ENCODE peak calls at places on chromosomes 7 and 10, in five cellular contexts. X is SK-N-SH, V is brain microvascular endothelial cell, A is epithelial cell of esophagus, E is amniotic stem cell. J is an unnamed sample.

GRCh38 chr10:33277135-33277536 is 57.3 kb downstream of the NRP1 start:
- DNase-seq in V (peak; percentile 65), X (peak; percentile 72), A (peak; percentile 49), E (no peak), J (no peak)

GRCh38 chr7:44277851-44278250 is 47.5 kb downstream of the CAMK2B start:
- DNase-seq in X (peak; percentile 72), E (no peak), V (no peak), A (no peak), J (peak; percentile 35)

GRCh38 chr10:3666525-3667302 is 118.3 kb downstream of the KLF6 start:
- DNase-seq in V (no peak), E (no peak), A (no peak), X (no peak), J (peak; percentile 73)

GRCh38 chr10:69819713-69820506 is 18.2 kb downstream of the COL13A1 start:
- DNase-seq in X (no peak), A (no peak), E (no peak), V (no peak), J (no peak)

GRCh38 chr10:103884681-103885139 is 29.3 kb upstream of the SH3PXD2A start:
- DNase-seq in E (no peak), X (peak; percentile 68), V (peak; percentile 61), A (peak; percentile 79), J (no peak)

GRCh38 chr7:142153400-142153799 is 41.9 kb downstream of the MGAM2 start:
- DNase-seq in A (peak; percentile 46), V (peak; percentile 17), E (no peak), X (peak; percentile 16), J (no peak)

GRCh38 chr7:96993980-96994379 is 11.4 kb upstream of the DLX6 start:
- DNase-seq in V (no peak), X (no peak), A (no peak), E (no peak), J (no peak)

GRCh38 chr7:25669954-25670841 is 441.9 kb upstream of the NPVF start:
- DNase-seq in E (no peak), V (peak; percentile 41), X (no peak), A (peak; percentile 2), J (no peak)

GRCh38 chr7:32930378-32930777 is 26.9 kb upstream of the FKBP9 start:
- DNase-seq in X (no peak), A (no peak), V (no peak), E (no peak), J (no peak)

GRCh38 chr7:29485376-29486190 is 78.1 kb upstream of the PRR15 start:
- DNase-seq in A (no peak), X (peak; percentile 37), V (no peak), E (no peak), J (no peak)

GRCh38 chr7:151432658-151433521 is 7.1 kb downstream of the CRYGN start:
- DNase-seq in E (no peak), X (peak; percentile 61), V (no peak), A (peak; percentile 55), J (no peak)

GRCh38 chr7:134660242-134660785 is 13.7 kb downstream of the BPGM start:
- DNase-seq in A (no peak), X (no peak), V (peak; percentile 33), E (no peak), J (no peak)

GRCh38 chr10:120897343-120897742 is 46.2 kb downstream of the WDR11 start:
- DNase-seq in E (no peak), V (no peak), X (no peak), A (no peak), J (no peak)

GRCh38 chr7:140478361-140479061 is 794 bp downstream of the MKRN1 start:
- DNase-seq in E (peak; percentile 11), A (peak; percentile 46), X (peak; percentile 84), V (peak; percentile 22), J (peak; percentile 57)

GRCh38 chr10:13775786-13776780 is 189.3 kb downstream of the PRPF18 start:
- DNase-seq in X (no peak), E (peak; percentile 27), A (peak; percentile 78), V (peak; percentile 68), J (no peak)

GRCh38 chr10:74910604-74911355 is 84.4 kb downstream of the KAT6B start:
- DNase-seq in X (no peak), V (no peak), A (no peak), E (no peak), J (no peak)

GRCh38 chr7:142249918-142250317 is 7.9 kb downstream of the PRSS58 start:
- DNase-seq in V (no peak), X (no peak), A (no peak), E (no peak), J (no peak)

GRCh38 chr10:127368937-127369336 is 172.5 kb upstream of the INSYN2A start:
- DNase-seq in A (no peak), V (no peak), X (no peak), E (no peak), J (no peak)

GRCh38 chr10:103835121-103836045 is 20.0 kb downstream of the SH3PXD2A start:
- DNase-seq in X (no peak), V (no peak), A (no peak), E (no peak), J (peak; percentile 59)

GRCh38 chr7:68619476-68619875 is 978.8 kb upstream of the AUTS2 start:
- DNase-seq in X (no peak), E (no peak), V (no peak), A (no peak), J (no peak)

GRCh38 chr7:37201003-37201875 is 247.4 kb downstream of the ELMO1 start:
- DNase-seq in E (peak; percentile 26), A (peak; percentile 65), X (peak; percentile 83), V (peak; percentile 82), J (peak; percentile 77)

GRCh38 chr10:2137549-2138174 is 400.3 kb upstream of the ADARB2 start:
- DNase-seq in V (no peak), X (no peak), A (peak; percentile 76), E (no peak), J (no peak)

GRCh38 chr10:12150163-12150562 is 20.7 kb downstream of the SEC61A2 start:
- DNase-seq in V (no peak), X (no peak), A (peak; percentile 59), E (no peak), J (no peak)

GRCh38 chr10:29387269-29387668 is 98.4 kb downstream of the LYZL1 start:
- DNase-seq in A (no peak), E (no peak), V (no peak), X (no peak), J (no peak)